ENCODE peak calls at places on chromosome 12, in four cellular contexts. P is HepG2, E is K562, U is GM12878. I is an unnamed sample.

GRCh38 chr12:124979568-124979967 is 9.4 kb downstream of the DHX37 start:
- DNase-seq in P (no peak), E (no peak), U (no peak), I (no peak)

GRCh38 chr12:117494833-117495714 is 133.6 kb upstream of the NOS1 start:
- DNase-seq in P (peak), E (no peak), U (no peak), I (no peak)

GRCh38 chr12:5388581-5389535 is 43.0 kb upstream of the NTF3 start:
- DNase-seq in P (no peak), E (no peak), U (no peak), I (no peak)

GRCh38 chr12:69401940-69402339 is 42.4 kb downstream of the YEATS4 start:
- DNase-seq in P (no peak), E (no peak), U (no peak), I (no peak)

GRCh38 chr12:49537709-49538601 is 875 bp upstream of the KCNH3 start:
- DNase-seq in P (no peak), E (no peak), U (no peak), I (no peak)

GRCh38 chr12:66662729-66663128 is 16.1 kb downstream of the GRIP1 start:
- DNase-seq in P (no peak), E (no peak), U (no peak), I (no peak)

GRCh38 chr12:50221228-50222008 is 54.2 kb upstream of the CERS5 start:
- DNase-seq in P (no peak), E (peak), U (peak), I (no peak)

GRCh38 chr12:72277415-72277814 is 5.2 kb downstream of the TRHDE start:
- DNase-seq in P (no peak), E (no peak), U (no peak), I (no peak)

GRCh38 chr12:109461846-109462766 is 15.0 kb downstream of the KCTD10 start:
- DNase-seq in P (peak), E (no peak), U (no peak), I (peak)

GRCh38 chr12:52203126-52203921 is 11.5 kb upstream of the KRT80 start:
- DNase-seq in P (peak), E (no peak), U (no peak), I (peak)

GRCh38 chr12:41907550-41907949 is 237.1 kb downstream of the GXYLT1 start:
- DNase-seq in P (no peak), E (no peak), U (no peak), I (no peak)

GRCh38 chr12:47881826-47882427 is 22.9 kb downstream of the VDR start:
- DNase-seq in P (no peak), E (no peak), U (no peak), I (no peak)

GRCh38 chr12:14558377-14559051 is 9.2 kb downstream of the PLBD1 start:
- DNase-seq in P (no peak), E (no peak), U (no peak), I (no peak)

GRCh38 chr12:65282840-65283239 is 4.4 kb downstream of the MSRB3 start:
- DNase-seq in P (no peak), E (no peak), U (no peak), I (no peak)

GRCh38 chr12:108313609-108314331 is 25.3 kb downstream of the CMKLR1 start:
- DNase-seq in P (peak), E (peak), U (no peak), I (no peak)

GRCh38 chr12:80648866-80649265 is 58.6 kb upstream of the MYF6 start:
- DNase-seq in P (no peak), E (no peak), U (no peak), I (no peak)

GRCh38 chr12:68667896-68668295 is 18.9 kb upstream of the NUP107 start:
- DNase-seq in P (no peak), E (no peak), U (no peak), I (no peak)

GRCh38 chr12:125936502-125936901 is 871.3 kb downstream of the AACS start:
- DNase-seq in P (no peak), E (no peak), U (no peak), I (no peak)

GRCh38 chr12:5503371-5503770 is 71.5 kb downstream of the NTF3 start:
- DNase-seq in P (no peak), E (no peak), U (no peak), I (no peak)

GRCh38 chr12:15520083-15520482 is 197.8 kb downstream of the PTPRO start:
- DNase-seq in P (no peak), E (no peak), U (no peak), I (no peak)

GRCh38 chr12:24534632-24535031 is 414.3 kb downstream of the BCAT1 start:
- DNase-seq in P (no peak), E (no peak), U (no peak), I (no peak)

GRCh38 chr12:131461096-131461495 is 249.8 kb upstream of the SFSWAP start:
- DNase-seq in P (no peak), E (no peak), U (no peak), I (no peak)

GRCh38 chr12:111066744-111067437 is 146.5 kb upstream of the MYL2 start:
- DNase-seq in P (no peak), E (peak), U (no peak), I (peak)

GRCh38 chr12:76799362-76799761 is 35.4 kb downstream of the ZDHHC17 start:
- DNase-seq in P (no peak), E (no peak), U (no peak), I (no peak)

GRCh38 chr12:76802060-76802459 is 38.1 kb downstream of the ZDHHC17 start:
- DNase-seq in P (no peak), E (no peak), U (no peak), I (no peak)

GRCh38 chr12:76798864-76799263 is 34.9 kb downstream of the ZDHHC17 start:
- DNase-seq in P (no peak), E (no peak), U (no peak), I (no peak)

GRCh38 chr12:76804435-76804976 is 40.6 kb downstream of the ZDHHC17 start:
- DNase-seq in P (no peak), E (peak), U (no peak), I (no peak)
- TF ChIP-seq JUNB in P (no peak), E (no peak), U (no peak), I (no peak)

GRCh38 chr12:91974541-91974940 is 171.1 kb downstream of the BTG1 start:
- DNase-seq in P (no peak), E (no peak), U (no peak), I (no peak)
- TF ChIP-seq RAD21 in P (no peak), E (no peak), U (no peak), I (no peak)

DNA sequence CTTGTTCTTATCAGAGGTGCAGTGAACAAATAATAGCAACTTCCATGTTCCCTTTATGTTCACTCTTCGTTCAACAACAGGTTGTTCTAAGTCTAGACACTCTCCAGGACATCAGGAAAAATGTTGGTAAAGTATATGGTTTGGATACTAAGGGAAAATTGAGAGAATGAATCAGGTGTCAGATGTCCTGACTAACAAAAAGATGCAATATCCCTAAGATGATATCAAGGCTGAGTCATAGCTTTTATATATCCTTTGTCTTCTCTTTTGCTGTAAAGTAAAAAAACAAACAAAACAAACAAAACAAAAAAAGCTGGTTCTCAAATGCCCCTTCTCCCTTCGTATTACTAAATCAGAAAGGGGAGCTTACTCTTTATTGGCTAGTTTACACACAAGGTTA is 11.1 kb downstream of the GLIPR1L1 start:
- DNase-seq in P (no peak), E (no peak), U (no peak), I (no peak)
- TF ChIP-seq JUNB in P (no peak), E (no peak), U (no peak), I (no peak)

GRCh38 chr12:114479831-114480230 is 73.9 kb upstream of the TBX5 start:
- DNase-seq in P (no peak), E (no peak), U (no peak), I (no peak)

GRCh38 chr12:114480309-114481199 is 74.6 kb upstream of the TBX5 start:
- DNase-seq in P (no peak), E (no peak), U (no peak), I (no peak)

GRCh38 chr12:114478891-114479290 is 72.9 kb upstream of the TBX5 start:
- DNase-seq in P (no peak), E (no peak), U (no peak), I (no peak)

GRCh38 chr12:114483996-114484395 is 78.1 kb upstream of the TBX5 start:
- DNase-seq in P (no peak), E (no peak), U (no peak), I (no peak)

GRCh38 chr12:114481200-114481535 is 75.2 kb upstream of the TBX5 start:
- DNase-seq in P (no peak), E (no peak), U (no peak), I (no peak)
- TF ChIP-seq RAD21 in P (no peak), E (no peak), U (no peak), I (no peak)

GRCh38 chr12:95473440-95473946 is 459 bp upstream of the METAP2 start:
- DNase-seq in P (peak), E (peak), U (peak), I (peak)
- TF ChIP-seq JUNB in P (no peak), E (no peak), U (no peak), I (no peak)